ENCODE peak calls at places on chromosomes 7 and 10, in five cellular contexts. K is endothelial cell, B is epithelial cell of esophagus, H is B cell, D is prostate gland. N is an unnamed sample.

GRCh38 chr10:126730856-126731612 is 60.5 kb upstream of the C10orf90 start:
- DNase-seq in B (peak), H (no peak), K (no peak), D (no peak), N (no peak)

GRCh38 chr10:88212069-88212468 is 348.6 kb downstream of the PTEN start:
- DNase-seq in K (no peak), B (no peak), H (no peak), D (no peak), N (no peak)

GRCh38 chr10:6699336-6699735 is 119.3 kb upstream of the PRKCQ start:
- DNase-seq in H (no peak), D (no peak), K (no peak), B (no peak), N (no peak)

GRCh38 chr7:42156957-42157721 is 79.9 kb downstream of the GLI3 start:
- DNase-seq in K (no peak), B (no peak), H (no peak), D (no peak), N (no peak)

GRCh38 chr10:22783807-22784206 is 69.4 kb upstream of the PIP4K2A start:
- DNase-seq in H (no peak), K (no peak), D (no peak), B (no peak), N (no peak)

GRCh38 chr7:11458736-11459483 is 373.1 kb downstream of the THSD7A start:
- DNase-seq in D (no peak), B (peak), H (no peak), K (no peak), N (no peak)

GRCh38 chr10:90642136-90642535 is 215.7 kb downstream of the HTR7 start:
- DNase-seq in H (no peak), D (no peak), K (no peak), B (peak), N (no peak)

GRCh38 chr10:102299873-102300272 is 54.5 kb downstream of the GBF1 start:
- DNase-seq in B (peak), H (no peak), K (no peak), D (no peak), N (no peak)

GRCh38 chr7:111865430-111865829 is 303.1 kb upstream of the IMMP2L start:
- DNase-seq in D (no peak), H (no peak), K (no peak), B (no peak), N (no peak)

GRCh38 chr7:117495313-117495712 is 15.5 kb downstream of the CFTR start:
- DNase-seq in D (no peak), K (no peak), H (no peak), B (no peak), N (no peak)

GRCh38 chr7:82339958-82340357 is 103.6 kb downstream of the CACNA2D1 start:
- DNase-seq in B (no peak), H (no peak), D (no peak), K (no peak), N (no peak)
- TF ChIP-seq CTCF in B (no peak), H (no peak), D (no peak), K (no peak), N (no peak)

GRCh38 chr7:142669074-142669654 is 80.1 kb upstream of the PRSS1 start:
- DNase-seq in D (no peak), H (no peak), B (peak), K (no peak), N (peak)
- TF ChIP-seq CTCF in D (peak), H (peak), B (peak), K (peak), N (peak)

GRCh38 chr10:77715081-77715480 is 77.5 kb upstream of the KCNMA1 start:
- DNase-seq in H (no peak), K (peak), B (peak), D (no peak), N (no peak)
- TF ChIP-seq CTCF in H (no peak), K (no peak), B (peak), D (peak), N (peak)

DNA sequence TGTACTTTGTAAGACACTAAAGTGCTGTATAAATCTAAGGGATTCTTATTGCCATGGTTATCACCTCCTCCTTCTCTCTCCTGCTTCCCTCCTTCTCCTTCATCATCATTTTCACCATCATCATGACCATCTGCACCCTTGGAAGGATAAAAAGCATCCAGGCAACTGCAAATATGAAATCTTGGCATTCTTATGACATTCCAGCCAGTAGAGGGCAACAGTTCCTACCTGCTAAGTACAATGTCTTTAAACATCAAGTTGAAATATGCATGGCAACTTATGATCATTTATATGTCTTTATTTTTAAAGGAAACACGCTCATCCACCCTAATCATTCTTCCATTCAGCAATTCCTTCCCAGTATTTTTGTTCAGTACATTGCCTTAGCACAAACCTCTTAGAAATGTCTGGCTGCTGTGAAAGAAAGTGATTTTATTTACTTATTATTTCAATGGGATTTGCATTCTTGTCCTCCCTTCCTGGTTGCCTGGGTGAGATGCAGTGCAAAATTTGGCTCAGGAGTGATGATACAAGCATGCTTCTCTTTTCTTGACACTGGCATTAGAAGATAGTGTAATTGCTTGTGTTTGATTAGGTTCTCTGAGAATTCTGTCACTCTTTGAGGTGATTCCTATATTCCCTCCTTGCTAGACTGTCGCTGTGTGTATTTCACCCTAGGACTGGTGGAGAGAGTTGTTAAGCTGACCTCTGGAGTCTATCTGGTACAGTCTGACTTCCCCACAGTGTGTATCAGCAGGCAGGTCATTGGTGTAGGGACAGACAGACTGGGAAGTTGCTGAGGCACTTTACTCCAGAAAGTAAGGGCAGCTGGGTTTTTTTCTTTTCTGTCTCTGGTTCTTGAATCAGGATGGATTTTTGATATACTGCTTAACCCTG is 188.5 kb upstream of the BMPER start:
- DNase-seq in D (no peak), K (no peak), B (peak), H (no peak), N (no peak)
- TF ChIP-seq CTCF in D (peak), K (peak), B (peak), H (no peak), N (peak)

GRCh38 chr10:122204691-122205489 is 66.2 kb upstream of the BTBD16 start:
- DNase-seq in B (no peak), H (no peak), D (no peak), K (no peak), N (no peak)
- TF ChIP-seq CTCF in B (no peak), H (no peak), D (no peak), K (no peak), N (no peak)

GRCh38 chr7:16695621-16696237 is 49.7 kb downstream of the BZW2 start:
- DNase-seq in K (peak), H (peak), B (peak), D (peak), N (no peak)
- TF ChIP-seq CTCF in K (peak), H (peak), B (peak), D (peak), N (peak)

GRCh38 chr10:12549297-12549696 is 199.9 kb downstream of the CAMK1D start:
- DNase-seq in H (no peak), B (no peak), K (no peak), D (no peak), N (no peak)
- TF ChIP-seq CTCF in H (no peak), B (no peak), K (no peak), D (no peak), N (no peak)

GRCh38 chr10:116669832-116670644 is 49.3 kb downstream of the PNLIPRP2 start:
- DNase-seq in B (peak), D (peak), H (no peak), K (peak), N (no peak)
- TF ChIP-seq CTCF in B (no peak), D (no peak), H (no peak), K (no peak), N (no peak)